ENCODE peak calls at places on chromosomes 16 and 17, in eight cellular contexts. Z is activated CD4-positive, CD25-positive, alpha-beta regulatory T cell; D is cardiac muscle cell; G is GM10248; C is LoVo; Q is EL; K is stimulated activated CD4-positive, alpha-beta T cell treated with anti-CD3 and anti-CD28 coated beads, Interleukin-2, amount 100 ng/mL, for 48 hours; E is stimulated activated naive B cell treated with anti-CD40 and anti-IgM and Interleukin-4, amounts not matched to agents 10 μg/mL and 1 μg/mL and 100 μg/mL, for 72 hours. Y is an unnamed sample.

GRCh38 chr17:68705331-68706166 is 104.4 kb upstream of the FAM20A start:
- DNase-seq in Q (peak), C (no peak), Z (no peak), G (no peak), K (no peak), D (no peak), E (no peak), Y (no peak)

GRCh38 chr17:7955414-7956042 is 23.5 kb downstream of the CNTROB start:
- DNase-seq in C (no peak), D (no peak), G (no peak), Q (no peak), E (no peak), K (no peak), Z (no peak), Y (no peak)

GRCh38 chr17:81349397-81350319 is 45.6 kb upstream of the BAHCC1 start:
- DNase-seq in Z (no peak), E (no peak), K (no peak), Q (peak), C (no peak), D (no peak), G (no peak), Y (no peak)

GRCh38 chr16:89847056-89847929 is 19.0 kb downstream of the SPIRE2 start:
- DNase-seq in D (no peak), Z (no peak), K (no peak), E (no peak), C (no peak), Q (no peak), G (no peak), Y (peak)

GRCh38 chr17:44769230-44769629 is 10.4 kb downstream of the ADAM11 start:
- DNase-seq in C (no peak), K (no peak), D (no peak), E (no peak), Z (no peak), Q (no peak), G (no peak), Y (no peak)

GRCh38 chr16:20792216-20792615 is 14.1 kb downstream of the ERI2 start:
- DNase-seq in Q (peak), E (no peak), G (no peak), Z (no peak), C (no peak), D (no peak), K (no peak), Y (no peak)

GRCh38 chr16:49557070-49557446 is 183.5 kb downstream of the C16orf78 start:
- DNase-seq in Q (no peak), E (no peak), Z (no peak), C (no peak), G (no peak), D (peak), K (no peak), Y (no peak)

GRCh38 chr17:78661092-78661770 is 84.0 kb upstream of the DNAH17 start:
- DNase-seq in Q (peak), Z (no peak), C (peak), G (no peak), K (no peak), E (no peak), D (no peak), Y (peak)

GRCh38 chr17:55772086-55772485 is 21.2 kb downstream of the PCTP start:
- DNase-seq in C (no peak), G (no peak), K (no peak), Z (no peak), D (no peak), E (no peak), Q (no peak), Y (no peak)

GRCh38 chr17:45241315-45242011 is 19.8 kb downstream of the FMNL1 start:
- DNase-seq in Q (no peak), G (no peak), Z (no peak), C (no peak), D (peak), K (no peak), E (no peak), Y (peak)

GRCh38 chr17:56153215-56153614 is at the start of gene ANKFN1:
- DNase-seq in K (no peak), G (no peak), D (no peak), C (no peak), Q (no peak), E (no peak), Z (no peak), Y (no peak)

GRCh38 chr16:87723224-87723619 is 42.6 kb downstream of the KLHDC4 start:
- DNase-seq in G (peak), D (peak), K (no peak), Q (peak), E (peak), C (no peak), Z (no peak), Y (peak)

GRCh38 chr17:7015587-7016020 is 3.2 kb downstream of the RNASEK start:
- DNase-seq in C (no peak), Q (no peak), D (no peak), Z (no peak), G (no peak), K (no peak), E (no peak), Y (no peak)

GRCh38 chr16:67144943-67145342 is 5.9 kb downstream of the B3GNT9 start:
- DNase-seq in E (no peak), G (no peak), Q (no peak), C (no peak), Z (no peak), K (no peak), D (no peak), Y (no peak)

GRCh38 chr17:1188812-1189211 is 9.0 kb upstream of the ABR start:
- DNase-seq in E (no peak), K (no peak), G (no peak), Z (no peak), C (no peak), D (no peak), Q (peak), Y (no peak)

GRCh38 chr17:44278006-44278405 is 10.1 kb upstream of the SLC4A1 start:
- DNase-seq in E (no peak), C (no peak), D (no peak), Z (no peak), G (no peak), Q (no peak), K (no peak), Y (no peak)

GRCh38 chr16:13919330-13919682 is 648 bp upstream of the ERCC4 start:
- DNase-seq in Q (no peak), E (no peak), C (peak), D (peak), K (no peak), G (peak), Z (no peak), Y (no peak)

GRCh38 chr17:28499366-28499668 is 6.8 kb upstream of the FOXN1 start:
- DNase-seq in E (no peak), G (no peak), K (no peak), Q (no peak), C (no peak), Z (no peak), D (no peak), Y (peak)

GRCh38 chr17:31660684-31661083 is 198.4 kb downstream of the COPRS start:
- DNase-seq in Q (no peak), Z (no peak), E (no peak), C (no peak), D (no peak), K (no peak), G (peak), Y (no peak)

GRCh38 chr17:31654936-31655335 is 204.1 kb downstream of the COPRS start:
- DNase-seq in G (no peak), Z (no peak), K (no peak), C (no peak), D (no peak), Q (peak), E (no peak), Y (no peak)

GRCh38 chr16:57303021-57303909 is 18.8 kb upstream of the PLLP start:
- DNase-seq in Z (no peak), E (no peak), C (no peak), G (peak), K (no peak), D (no peak), Q (no peak), Y (no peak)

GRCh38 chr16:58481931-58482330 is 18.0 kb upstream of the NDRG4 start:
- DNase-seq in Z (no peak), Q (peak), G (no peak), K (no peak), D (no peak), E (no peak), C (no peak), Y (no peak)

GRCh38 chr16:72999541-73000019 is 48.3 kb downstream of the ZFHX3 start:
- DNase-seq in G (no peak), C (no peak), D (no peak), K (no peak), E (no peak), Z (no peak), Q (no peak), Y (no peak)

GRCh38 chr17:44355642-44356099 is 8.0 kb downstream of the FAM171A2 start:
- DNase-seq in Z (no peak), E (no peak), D (no peak), K (no peak), Q (no peak), G (no peak), C (no peak), Y (no peak)

GRCh38 chr16:30472328-30472942 is at the start of gene ITGAL:
- DNase-seq in C (no peak), E (peak), D (no peak), K (peak), G (peak), Q (no peak), Z (peak), Y (no peak)

GRCh38 chr16:65315004-65315398 is 193.1 kb upstream of the CDH11 start:
- DNase-seq in K (no peak), Z (no peak), E (no peak), Q (no peak), G (no peak), C (no peak), D (no peak), Y (no peak)

GRCh38 chr17:61574542-61575351 is 16.3 kb downstream of the NACA2 start:
- DNase-seq in K (no peak), E (no peak), Z (no peak), C (peak), G (no peak), Q (peak), D (peak), Y (peak)

GRCh38 chr17:56785396-56785795 is 48.3 kb downstream of the C17orf67 start:
- DNase-seq in D (no peak), C (peak), G (no peak), K (no peak), E (no peak), Z (no peak), Q (peak), Y (no peak)